ENCODE peak calls at places on chromosomes 13 and 19, in nine cellular contexts. W is esophagus squamous epithelium, J is ascending aorta, V is B cell, U is BJ, T is psoas muscle, M is A549, Q is GM06990, Y is Peyer's patch. H is an unnamed sample.

GRCh38 chr13:97254809-97255208 is 32.7 kb downstream of the MBNL2 start:
- DNase-seq in Y (no peak), Q (no peak), W (no peak), U (no peak), V (no peak), T (no peak), M (no peak), J (no peak), H (no peak)

GRCh38 chr13:50998326-50998725 is 88.7 kb downstream of the RNASEH2B start:
- DNase-seq in J (no peak), U (no peak), T (no peak), V (no peak), Q (no peak), W (no peak), M (no peak), Y (no peak), H (no peak)

GRCh38 chr19:46951236-46951986 is 68.2 kb upstream of the NPAS1 start:
- DNase-seq in V (no peak), J (no peak), Y (peak; percentile 93), M (peak; percentile 94), U (no peak), Q (no peak), W (no peak), T (no peak), H (no peak)

GRCh38 chr19:33677745-33678426 is 56.1 kb downstream of the CHST8 start:
- DNase-seq in W (no peak), T (no peak), U (no peak), M (no peak), Y (no peak), V (no peak), Q (no peak), J (no peak), H (no peak)

GRCh38 chr19:14113762-14114414 is 3.7 kb downstream of the PRKACA start:
- DNase-seq in U (no peak), W (no peak), Q (no peak), T (peak; percentile 97), Y (peak; percentile 56), J (no peak), M (no peak), V (peak; percentile 53), H (no peak)

GRCh38 chr19:48230555-48231129 is 25.1 kb downstream of the CARD8 start:
- DNase-seq in W (no peak), J (no peak), V (no peak), M (no peak), U (no peak), T (no peak), Y (no peak), Q (no peak), H (no peak)

GRCh38 chr13:112245179-112245724 is 130.9 kb upstream of the SPACA7 start:
- DNase-seq in Q (no peak), T (no peak), Y (no peak), U (no peak), W (no peak), M (no peak), V (no peak), J (no peak), H (no peak)

GRCh38 chr13:42895781-42896180 is 96.3 kb downstream of the EPSTI1 start:
- DNase-seq in V (no peak), W (no peak), J (no peak), Y (no peak), U (no peak), M (no peak), Q (no peak), T (peak; percentile 13), H (no peak)

GRCh38 chr19:53906211-53907192 is 2.6 kb upstream of the CACNG7 start:
- DNase-seq in W (no peak), Q (peak; percentile 51), U (no peak), M (peak; percentile 92), V (peak; percentile 77), Y (peak; percentile 67), T (peak; percentile 72), J (no peak), H (peak; percentile 80)

GRCh38 chr19:10979950-10980349 is 19.1 kb downstream of the SMARCA4 start:
- DNase-seq in V (peak; percentile 56), J (no peak), W (no peak), M (no peak), T (peak; percentile 63), U (no peak), Q (no peak), Y (peak; percentile 58), H (no peak)

GRCh38 chr13:64680739-64681138 is 2549.4 kb downstream of the PCDH9 start:
- DNase-seq in J (no peak), Y (no peak), U (no peak), W (no peak), Q (no peak), M (no peak), T (no peak), V (no peak), H (no peak)

GRCh38 chr19:2387367-2388288 is 27.6 kb downstream of the TMPRSS9 start:
- DNase-seq in Q (no peak), J (no peak), T (no peak), U (no peak), V (no peak), W (no peak), M (no peak), Y (no peak), H (no peak)

GRCh38 chr13:103839460-103839859 is 773.2 kb upstream of the SLC10A2 start:
- DNase-seq in J (no peak), V (no peak), M (no peak), U (no peak), W (no peak), Y (no peak), T (no peak), Q (no peak), H (no peak)

GRCh38 chr13:39602614-39603366 is at the start of gene LHFPL6:
- DNase-seq in T (peak; percentile 87), V (peak; percentile 53), M (peak; percentile 41), W (no peak), Y (peak; percentile 77), J (peak; percentile 35), Q (peak; percentile 60), U (no peak), H (peak; percentile 87)
- TF ChIP-seq CTCF in T (no peak), V (no peak), M (peak; percentile 31), W (no peak), Y (no peak), J (peak; percentile 25), Q (peak; percentile 30), U (peak; percentile 55), H (peak; percentile 25)

DNA sequence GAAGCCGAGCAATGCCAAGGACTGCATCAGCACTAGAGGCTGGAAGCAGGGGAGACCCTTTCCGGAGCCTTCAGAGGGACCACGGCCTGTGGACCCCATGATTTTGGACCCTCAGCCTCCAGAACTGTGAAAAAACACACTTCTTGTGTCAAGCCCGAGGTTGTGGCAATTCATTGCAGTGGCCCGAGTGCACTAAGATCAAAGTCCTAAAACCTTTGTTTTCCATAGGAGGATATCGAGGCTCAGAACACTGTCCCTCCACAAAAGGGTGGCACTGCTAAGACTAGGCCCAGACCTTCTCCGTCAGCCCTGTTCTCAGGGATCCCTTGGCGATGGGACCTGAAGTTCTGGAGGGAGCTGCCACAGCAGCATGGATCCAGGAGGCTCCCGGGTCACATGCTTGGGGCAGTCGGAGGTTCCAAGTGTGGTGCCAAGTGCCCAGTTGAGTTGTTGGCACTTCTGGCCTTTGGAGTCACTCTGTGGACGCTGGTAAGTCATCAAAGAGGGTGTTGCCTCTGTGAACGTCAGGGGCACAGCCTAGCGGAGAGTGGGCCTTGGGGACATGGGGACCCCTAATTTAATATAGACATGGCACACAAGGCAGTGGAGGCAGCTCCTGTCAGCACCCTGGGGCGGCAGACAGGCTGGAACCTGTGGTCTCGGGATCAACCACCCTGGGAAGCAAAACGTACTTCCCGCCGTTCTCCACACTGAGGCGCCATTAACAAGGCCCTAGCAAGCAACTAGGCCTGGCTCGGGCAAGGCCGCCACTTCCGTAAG is 199.2 kb downstream of the COL4A1 start:
- DNase-seq in Y (no peak), T (no peak), V (no peak), M (no peak), U (no peak), Q (no peak), W (no peak), J (no peak), H (no peak)
- TF ChIP-seq CTCF in Y (no peak), T (peak; percentile 21), V (no peak), M (no peak), U (peak; percentile 15), Q (no peak), W (no peak), J (no peak), H (no peak)

GRCh38 chr13:46149272-46150133 is 32.5 kb downstream of the LCP1 start:
- DNase-seq in Y (no peak), J (no peak), T (no peak), W (no peak), U (no peak), V (no peak), Q (no peak), M (no peak), H (no peak)

GRCh38 chr13:46143239-46143701 is 38.4 kb upstream of the CPB2 start:
- DNase-seq in V (no peak), J (no peak), Y (no peak), W (no peak), T (no peak), Q (no peak), U (no peak), M (no peak), H (no peak)

GRCh38 chr13:46145950-46146349 is 36.0 kb downstream of the LCP1 start:
- DNase-seq in Y (no peak), T (no peak), W (no peak), U (no peak), V (no peak), Q (no peak), M (no peak), J (no peak), H (no peak)

GRCh38 chr13:46150134-46150693 is 31.8 kb downstream of the LCP1 start:
- DNase-seq in Q (no peak), J (no peak), V (no peak), T (no peak), U (no peak), Y (no peak), M (no peak), W (no peak), H (no peak)

DNA sequence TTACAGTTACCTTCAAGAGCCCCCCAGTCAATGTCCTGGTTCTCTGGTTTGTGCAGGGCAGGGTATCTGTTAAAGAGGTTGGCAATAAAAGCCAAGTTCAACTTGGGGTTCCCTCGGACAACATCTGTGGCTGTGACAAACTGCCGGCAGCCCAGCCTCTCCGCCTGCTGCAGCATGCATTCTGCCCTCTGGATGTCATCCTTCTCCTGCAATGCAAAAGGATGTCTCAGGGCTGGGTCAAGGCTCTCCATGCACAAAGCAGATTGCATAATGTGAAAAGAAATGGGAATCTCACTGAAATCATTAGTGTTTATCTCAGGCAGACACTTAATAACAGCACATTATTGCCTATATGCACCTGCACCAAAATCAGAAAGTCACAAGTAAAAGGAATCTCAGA is 35.1 kb downstream of the LCP1 start:
- DNase-seq in T (no peak), W (no peak), Q (no peak), J (no peak), V (no peak), U (no peak), M (no peak), Y (no peak), H (no peak)
- TF ChIP-seq CTCF in T (no peak), W (no peak), Q (no peak), J (no peak), V (no peak), U (peak; percentile 36), M (peak; percentile 27), Y (no peak), H (peak; percentile 7)

DNA sequence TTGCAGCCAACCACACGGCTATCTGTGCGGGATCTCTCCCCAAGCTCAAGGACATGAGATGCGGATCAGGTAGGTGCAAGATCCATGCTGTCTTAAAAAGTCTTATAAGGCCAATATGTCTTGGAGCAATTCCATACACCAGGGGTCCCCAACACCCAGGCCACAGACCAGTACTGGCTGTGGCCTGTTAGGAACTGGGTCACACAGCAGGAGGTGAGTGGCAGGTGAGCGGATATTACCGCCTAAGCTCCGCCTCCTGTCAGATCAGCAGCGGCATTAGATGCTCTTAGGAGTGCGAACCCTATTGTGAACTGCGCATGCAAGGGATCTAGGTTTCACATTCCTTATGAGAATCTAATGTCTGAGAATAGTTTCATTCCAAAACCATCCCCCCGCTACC is 68.8 kb upstream of the ZNF599 start:
- DNase-seq in M (no peak), Y (no peak), J (no peak), V (no peak), T (no peak), Q (no peak), W (no peak), U (no peak), H (no peak)
- TF ChIP-seq CTCF in M (no peak), Y (no peak), J (no peak), V (no peak), T (no peak), Q (no peak), W (no peak), U (no peak), H (no peak)